ENCODE peak calls at places on chromosomes 3 and 15, in ten cellular contexts. R is GM12864; Y is suprapubic skin; F is AG04450; C is GM23338; G is adipocyte; T is kidney epithelial cell; L is tibial artery; U is transverse colon; D is naive thymus-derived CD4-positive, alpha-beta T cell. K is an unnamed sample.

GRCh38 chr3:108150200-108150599 is 59.4 kb upstream of the CD47 start:
- DNase-seq in D (no peak), Y (no peak), C (no peak), T (no peak), L (no peak), U (no peak), R (no peak), F (no peak), G (no peak), K (no peak)

GRCh38 chr15:28098766-28099554 is at the start of gene OCA2:
- DNase-seq in Y (no peak), L (peak), C (peak), T (peak), D (peak), F (no peak), U (peak), R (no peak), G (peak), K (no peak)

GRCh38 chr3:135806342-135806741 is 159.2 kb upstream of the PPP2R3A start:
- DNase-seq in L (no peak), F (no peak), C (peak), D (no peak), U (no peak), G (no peak), Y (no peak), R (no peak), T (no peak), K (no peak)

GRCh38 chr3:72721696-72722381 is 126.4 kb downstream of the SHQ1 start:
- DNase-seq in L (no peak), F (no peak), T (no peak), Y (no peak), R (no peak), U (no peak), D (no peak), G (no peak), C (no peak), K (no peak)

GRCh38 chr3:174089592-174089991 is 692.0 kb downstream of the NLGN1 start:
- DNase-seq in Y (no peak), T (no peak), C (no peak), U (no peak), R (no peak), F (no peak), D (no peak), G (no peak), L (no peak), K (no peak)

GRCh38 chr3:102038477-102039142 is 189.3 kb downstream of the NFKBIZ start:
- DNase-seq in L (no peak), C (no peak), T (no peak), R (peak), Y (no peak), U (no peak), D (no peak), F (no peak), G (peak), K (no peak)

GRCh38 chr3:136733317-136733833 is 18.8 kb downstream of the STAG1 start:
- DNase-seq in L (no peak), U (no peak), D (no peak), F (no peak), T (no peak), G (no peak), Y (no peak), R (no peak), C (no peak), K (no peak)

GRCh38 chr3:25493786-25494185 is 65.7 kb downstream of the RARB start:
- DNase-seq in T (no peak), L (no peak), R (no peak), C (no peak), F (no peak), Y (no peak), U (no peak), G (peak), D (no peak), K (no peak)

GRCh38 chr3:27166888-27167287 is 202.3 kb downstream of the NEK10 start:
- DNase-seq in U (no peak), T (peak), G (peak), C (peak), R (no peak), Y (no peak), F (peak), L (peak), D (no peak), K (no peak)

GRCh38 chr3:16059081-16059537 is 115.4 kb upstream of the GALNT15 start:
- DNase-seq in U (no peak), R (no peak), F (no peak), Y (no peak), L (no peak), D (no peak), G (no peak), C (peak), T (no peak), K (no peak)

GRCh38 chr15:39682366-39682765 is 100.3 kb downstream of the FSIP1 start:
- DNase-seq in T (no peak), C (no peak), F (no peak), Y (no peak), U (no peak), D (no peak), L (no peak), G (peak), R (no peak), K (no peak)

DNA sequence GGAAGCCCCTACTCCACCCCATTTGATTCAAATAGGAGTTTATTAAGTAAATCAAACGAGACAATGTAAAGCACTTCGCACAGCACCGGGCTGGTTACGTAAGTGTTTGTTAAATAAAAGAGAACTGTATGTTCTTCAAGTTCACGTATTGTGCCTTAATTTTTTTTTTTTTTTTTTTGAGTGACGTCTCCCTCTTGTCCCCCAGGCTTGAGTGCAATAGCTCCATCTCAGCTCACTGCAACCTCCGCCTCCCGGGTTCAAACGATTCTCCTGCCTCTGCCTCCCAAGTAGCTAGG is 1.3 kb upstream of the WWTR1 start:
- DNase-seq in G (peak), C (no peak), R (no peak), F (no peak), Y (no peak), T (no peak), D (no peak), L (no peak), U (no peak), K (no peak)
- H3K4me3 ChIP-seq in G (peak), C (peak), R (peak), F (peak), Y (peak), T (peak), D (no peak), L (peak), U (no peak), K (no peak)

GRCh38 chr15:65376767-65377104 is 1.1 kb downstream of the IGDCC3 start:
- DNase-seq in Y (no peak), F (no peak), L (no peak), R (no peak), T (no peak), U (no peak), D (no peak), C (peak), G (peak), K (no peak)
- H3K4me3 ChIP-seq in Y (peak), F (peak), L (peak), R (no peak), T (peak), U (peak), D (peak), C (peak), G (peak), K (no peak)

GRCh38 chr15:51075364-51075763 is 19.3 kb downstream of the TNFAIP8L3 start:
- DNase-seq in G (no peak), T (no peak), F (no peak), Y (no peak), R (no peak), U (no peak), D (no peak), C (no peak), L (peak), K (no peak)
- H3K4me3 ChIP-seq in G (no peak), T (no peak), F (no peak), Y (no peak), R (no peak), U (no peak), D (no peak), C (no peak), L (no peak), K (no peak)

GRCh38 chr15:79432345-79433311 is 492 bp downstream of the MINAR1 start:
- DNase-seq in T (no peak), G (no peak), U (no peak), Y (no peak), F (no peak), L (no peak), R (no peak), D (no peak), C (peak), K (no peak)
- H3K4me3 ChIP-seq in T (peak), G (peak), U (peak), Y (peak), F (peak), L (peak), R (no peak), D (no peak), C (peak), K (no peak)

GRCh38 chr3:46675843-46676567 is 17.5 kb downstream of the ALS2CL start:
- DNase-seq in F (no peak), C (no peak), L (no peak), D (no peak), U (no peak), Y (peak), T (no peak), R (no peak), G (peak), K (no peak)
- H3K4me3 ChIP-seq in F (no peak), C (no peak), L (no peak), D (no peak), U (no peak), Y (no peak), T (no peak), R (no peak), G (no peak), K (no peak)

GRCh38 chr3:138444104-138444503 is 9.7 kb downstream of the ESYT3 start:
- DNase-seq in U (no peak), T (no peak), L (peak), D (no peak), G (no peak), R (no peak), Y (peak), C (no peak), F (no peak), K (no peak)

GRCh38 chr3:138441256-138441655 is 6.8 kb downstream of the ESYT3 start:
- DNase-seq in R (no peak), F (no peak), U (no peak), C (no peak), L (no peak), G (no peak), D (no peak), Y (peak), T (no peak), K (no peak)

GRCh38 chr3:138441742-138442141 is 7.3 kb downstream of the ESYT3 start:
- DNase-seq in L (no peak), U (no peak), Y (peak), T (no peak), G (peak), R (no peak), F (no peak), D (no peak), C (no peak), K (no peak)

GRCh38 chr3:138442996-138443395 is 8.6 kb downstream of the ESYT3 start:
- DNase-seq in U (no peak), Y (peak), C (no peak), G (no peak), F (no peak), R (no peak), D (no peak), T (no peak), L (no peak), K (no peak)

DNA sequence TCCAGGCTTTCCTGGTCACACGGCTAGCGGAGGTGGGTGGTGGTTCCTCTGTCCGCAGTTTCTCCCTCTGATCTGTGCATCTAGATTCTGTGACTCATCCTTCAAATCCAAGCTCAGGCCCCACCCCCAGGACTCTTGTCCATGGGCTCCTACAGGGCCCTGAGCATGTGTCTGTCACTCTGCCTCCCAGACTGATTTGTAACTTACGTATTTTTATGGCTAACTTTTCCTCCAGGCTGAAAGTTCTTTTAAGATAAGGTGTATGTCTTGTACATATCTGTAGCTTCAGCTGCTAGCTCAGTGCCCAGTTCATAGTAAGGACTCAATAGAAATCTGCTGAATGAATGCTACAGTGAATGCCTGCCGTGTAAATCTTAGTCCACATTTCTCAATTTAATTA is 8.0 kb downstream of the ESYT3 start:
- DNase-seq in L (no peak), R (no peak), U (no peak), G (peak), C (no peak), T (no peak), D (no peak), F (no peak), Y (peak), K (no peak)
- H3K4me3 ChIP-seq in L (no peak), R (no peak), U (no peak), G (no peak), C (no peak), T (no peak), D (no peak), F (no peak), Y (no peak), K (no peak)

K was measured in HL-60.